ENCODE peak calls at places on chromosomes 3 and 15, in eight cellular contexts. I is HepG2, Z is fibroblast of lung, T is SK-N-SH, E is MM.1S, K is HCT116, P is H9, W is neural progenitor cell. F is an unnamed sample.

GRCh38 chr3:32166654-32167053 is 60.2 kb downstream of the GPD1L start:
- DNase-seq in E (no peak), T (no peak), I (no peak), P (no peak), W (no peak), K (no peak), Z (no peak), F (no peak)

GRCh38 chr3:122427857-122428471 is 12.1 kb upstream of the WDR5B start:
- DNase-seq in I (no peak), K (no peak), P (no peak), T (no peak), E (no peak), Z (peak; percentile 32), W (no peak), F (no peak)

GRCh38 chr15:32993285-32993684 is 201.2 kb downstream of the FMN1 start:
- DNase-seq in K (no peak), I (no peak), P (no peak), W (peak; percentile 33), Z (no peak), T (peak; percentile 10), E (no peak), F (peak; percentile 11)

GRCh38 chr3:11705049-11705448 is 61.3 kb upstream of the VGLL4 start:
- DNase-seq in W (no peak), E (no peak), I (no peak), K (no peak), T (no peak), P (peak; percentile 41), Z (peak; percentile 56), F (no peak)

GRCh38 chr3:70726966-70727365 is 414.5 kb upstream of the MDFIC2 start:
- DNase-seq in W (no peak), T (no peak), P (no peak), E (no peak), Z (peak; percentile 93), I (no peak), K (no peak), F (no peak)

GRCh38 chr3:57796261-57796660 is 40.2 kb downstream of the SLMAP start:
- DNase-seq in T (no peak), E (no peak), I (no peak), Z (no peak), P (no peak), W (no peak), K (no peak), F (no peak)

GRCh38 chr3:133827136-133827535 is 21.5 kb downstream of the SRPRB start:
- DNase-seq in P (no peak), E (no peak), W (no peak), Z (no peak), I (no peak), T (no peak), K (no peak), F (no peak)

GRCh38 chr15:40943764-40944365 is 9.4 kb upstream of the CHAC1 start:
- DNase-seq in P (no peak), W (no peak), T (no peak), K (no peak), E (no peak), I (no peak), Z (no peak), F (no peak)

GRCh38 chr3:55147856-55148720 is 220.2 kb upstream of the LRTM1 start:
- DNase-seq in P (no peak), Z (peak; percentile 35), W (no peak), K (no peak), E (no peak), I (no peak), T (no peak), F (no peak)

GRCh38 chr15:78399081-78399480 is 38.9 kb upstream of the IREB2 start:
- DNase-seq in Z (no peak), K (no peak), T (no peak), I (no peak), W (no peak), P (no peak), E (no peak), F (no peak)

GRCh38 chr3:11703185-11703584 is 59.5 kb upstream of the VGLL4 start:
- DNase-seq in E (no peak), I (no peak), K (no peak), P (no peak), W (no peak), Z (no peak), T (no peak), F (no peak)

GRCh38 chr3:50806806-50807205 is 132.1 kb downstream of the DOCK3 start:
- DNase-seq in W (no peak), I (no peak), P (peak; percentile 57), E (no peak), T (no peak), Z (peak; percentile 36), K (no peak), F (peak; percentile 20)

GRCh38 chr3:146065573-146066006 is 95.4 kb downstream of the PLOD2 start:
- DNase-seq in W (peak; percentile 61), T (no peak), E (peak; percentile 66), K (peak; percentile 38), I (peak; percentile 50), P (no peak), Z (peak; percentile 57), F (peak; percentile 75)

GRCh38 chr3:126782554-126782953 is 78.5 kb downstream of the CHCHD6 start:
- DNase-seq in P (no peak), E (no peak), W (no peak), K (peak; percentile 78), I (no peak), Z (peak; percentile 99), T (no peak), F (peak; percentile 63)

GRCh38 chr3:39302178-39302577 is 22.3 kb upstream of the CX3CR1 start:
- DNase-seq in E (no peak), I (no peak), T (no peak), Z (no peak), W (no peak), K (no peak), P (no peak), F (no peak)
- H3K9me3 ChIP-seq in E (no peaks in the 10 kb centered on the region), I (peaks cover 27% of the 10 kb centered on the region), T (no peaks in the 10 kb centered on the region), Z (no peaks in the 10 kb centered on the region), W (no peaks in the 10 kb centered on the region), K (no peaks in the 10 kb centered on the region), P (no peaks in the 10 kb centered on the region), F (peaks cover 5% of the 10 kb centered on the region)

GRCh38 chr15:99603828-99604227 is 38.0 kb downstream of the MEF2A start:
- DNase-seq in I (no peak), Z (peak; percentile 68), P (no peak), K (no peak), T (no peak), E (no peak), W (no peak), F (no peak)
- H4K20me1 ChIP-seq in I (no peaks in the 10 kb centered on the region), Z (no peaks in the 10 kb centered on the region), P (no peaks in the 10 kb centered on the region), K (no peaks in the 10 kb centered on the region), T (peaks cover 29% of the 10 kb centered on the region), E (no peaks in the 10 kb centered on the region), W (peaks cover 22% of the 10 kb centered on the region), F (peaks cover 18% of the 10 kb centered on the region)

GRCh38 chr3:119433613-119434325 is 29.6 kb downstream of the TMEM39A start:
- DNase-seq in W (no peak), P (no peak), K (no peak), I (no peak), T (no peak), E (no peak), Z (no peak), F (no peak)

GRCh38 chr3:119427669-119428068 is 35.7 kb downstream of the TMEM39A start:
- DNase-seq in E (no peak), I (no peak), W (peak; percentile 11), Z (no peak), P (no peak), K (no peak), T (no peak), F (no peak)

DNA sequence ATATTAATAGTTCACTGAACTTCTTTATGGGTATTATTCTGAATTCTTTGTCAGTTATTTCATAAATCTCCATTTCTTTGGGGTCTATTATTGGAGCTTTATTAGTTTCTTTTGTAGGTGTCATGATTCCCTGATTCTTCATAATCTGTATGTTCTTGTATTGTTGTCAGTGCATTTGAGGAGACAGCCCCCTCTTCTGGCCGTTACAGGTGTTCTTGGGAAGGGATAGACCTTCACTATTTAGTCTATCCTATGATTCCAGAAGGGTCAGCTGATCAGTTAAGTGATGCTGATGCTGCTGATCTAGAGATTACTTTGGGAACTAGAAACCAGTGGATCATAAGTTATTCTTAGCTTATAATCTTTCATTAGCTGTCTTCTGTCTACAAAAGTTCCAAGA is 34.9 kb downstream of the TMEM39A start:
- DNase-seq in P (peak; percentile 39), K (no peak), W (no peak), Z (no peak), I (peak; percentile 20), E (no peak), T (no peak), F (no peak)
- H3K9me3 ChIP-seq in P (peaks cover 20% of the 10 kb centered on the region), K (peaks cover 2% of the 10 kb centered on the region), W (peaks cover 38% of the 10 kb centered on the region), Z (no peaks in the 10 kb centered on the region), I (peaks cover 43% of the 10 kb centered on the region), E (no peaks in the 10 kb centered on the region), T (peaks cover 19% of the 10 kb centered on the region), F (peaks cover 51% of the 10 kb centered on the region)

GRCh38 chr15:39376371-39376909 is 204.4 kb upstream of the THBS1 start:
- DNase-seq in W (no peak), K (no peak), P (no peak), E (no peak), T (no peak), I (no peak), Z (peak; percentile 58), F (no peak)
- H4K20me1 ChIP-seq in W (no peaks in the 10 kb centered on the region), K (no peaks in the 10 kb centered on the region), P (no peaks in the 10 kb centered on the region), E (no peaks in the 10 kb centered on the region), T (no peaks in the 10 kb centered on the region), I (no peaks in the 10 kb centered on the region), Z (no peaks in the 10 kb centered on the region), F (no peaks in the 10 kb centered on the region)

GRCh38 chr3:123837858-123838257 is 46.3 kb downstream of the MYLK start:
- DNase-seq in I (no peak), K (no peak), T (no peak), W (no peak), E (no peak), P (no peak), Z (no peak), F (no peak)

GRCh38 chr3:123842711-123843110 is 41.4 kb downstream of the MYLK start:
- DNase-seq in T (no peak), W (no peak), E (no peak), K (no peak), I (no peak), P (no peak), Z (no peak), F (no peak)

GRCh38 chr3:123843668-123844067 is 40.5 kb downstream of the MYLK start:
- DNase-seq in W (peak; percentile 95), E (no peak), Z (peak; percentile 87), K (no peak), P (no peak), I (no peak), T (no peak), F (no peak)

GRCh38 chr3:123841476-123842238 is 42.5 kb downstream of the MYLK start:
- DNase-seq in P (no peak), I (no peak), Z (peak; percentile 86), K (no peak), W (no peak), T (no peak), E (no peak), F (no peak)

DNA sequence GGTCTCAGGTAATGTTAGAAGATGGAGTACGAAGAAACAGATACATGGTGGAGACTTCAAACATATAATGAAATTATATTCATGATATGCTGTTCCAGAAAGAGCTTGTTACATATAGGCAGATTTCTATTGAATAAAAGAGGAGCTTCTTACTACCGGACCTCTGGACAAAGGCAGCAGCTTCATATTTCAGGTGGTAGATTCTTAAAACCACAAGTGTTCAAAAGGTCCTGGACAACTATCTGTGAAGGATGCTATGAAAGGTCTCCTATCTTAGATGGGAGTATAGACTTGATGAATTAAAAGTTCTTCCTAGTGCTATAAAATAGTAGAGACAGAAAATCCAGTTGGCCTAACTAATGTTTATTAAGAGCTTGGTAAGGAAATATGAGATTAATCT is 43.2 kb downstream of the MYLK start:
- DNase-seq in W (no peak), I (no peak), E (no peak), K (no peak), Z (peak; percentile 33), T (no peak), P (no peak), F (no peak)
- H3K9me3 ChIP-seq in W (peaks cover 28% of the 10 kb centered on the region), I (no peaks in the 10 kb centered on the region), E (no peaks in the 10 kb centered on the region), K (peaks cover 7% of the 10 kb centered on the region), Z (peaks cover 2% of the 10 kb centered on the region), T (peaks cover 15% of the 10 kb centered on the region), P (no peaks in the 10 kb centered on the region), F (no peaks in the 10 kb centered on the region)

F was measured in hepatocyte.